ENCODE peak calls at places on chromosomes 16 and 17, in eight cellular contexts. F, C, W, K, V, H, P and S are unnamed samples.
A peak's percentile ranks its signal among the peaks of the same experiment; 100 is the strongest.

GRCh38 chr16:58002411-58002790 is 1.2 kb downstream of the USB1 start:
- DNase-seq in F (no peak), C (no peak), W (no peak), K (no peak), V (no peak), H (no peak), P (no peak), S (no peak)

GRCh38 chr16:57276596-57276995 is 7.9 kb downstream of the PLLP start:
- DNase-seq in F (no peak), C (no peak), W (no peak), K (no peak), V (no peak), H (no peak), P (no peak), S (no peak)

GRCh38 chr17:7393613-7394451 is 493 bp downstream of the PLSCR3 start:
- DNase-seq in F (no peak), C (no peak), W (peak; percentile 67), K (no peak), V (peak; percentile 73), H (no peak), P (peak; percentile 35), S (peak; percentile 60)

GRCh38 chr16:72469932-72470331 is 298.0 kb upstream of the PMFBP1 start:
- DNase-seq in F (no peak), C (no peak), W (no peak), K (no peak), V (no peak), H (no peak), P (no peak), S (no peak)

GRCh38 chr16:85520853-85521736 is 92.0 kb upstream of the GSE1 start:
- DNase-seq in F (no peak), C (no peak), W (no peak), K (no peak), V (no peak), H (no peak), P (no peak), S (no peak)

GRCh38 chr17:75561927-75562603 is 25.5 kb upstream of the MYO15B start:
- DNase-seq in F (no peak), C (no peak), W (no peak), K (no peak), V (no peak), H (no peak), P (peak; percentile 87), S (no peak)

GRCh38 chr17:48497103-48497502 is 33.7 kb downstream of the HOXB1 start:
- DNase-seq in F (no peak), C (no peak), W (no peak), K (no peak), V (no peak), H (no peak), P (peak; percentile 44), S (no peak)

GRCh38 chr17:29615492-29616299 is 7.0 kb downstream of the CORO6 start:
- DNase-seq in F (peak; percentile 82), C (peak; percentile 64), W (peak; percentile 89), K (peak; percentile 96), V (no peak), H (peak; percentile 23), P (peak; percentile 93), S (peak; percentile 89)

GRCh38 chr16:86951831-86952598 is 365.2 kb downstream of the C16orf95 start:
- DNase-seq in F (no peak), C (no peak), W (no peak), K (no peak), V (no peak), H (no peak), P (peak; percentile 89), S (peak; percentile 84)

GRCh38 chr17:45131616-45132301 is 556 bp downstream of the PLCD3 start:
- DNase-seq in F (peak; percentile 51), C (no peak), W (peak; percentile 69), K (no peak), V (peak; percentile 27), H (no peak), P (no peak), S (peak; percentile 49)

GRCh38 chr17:55816532-55817272 is 65.9 kb downstream of the PCTP start:
- DNase-seq in F (no peak), C (no peak), W (no peak), K (no peak), V (no peak), H (no peak), P (no peak), S (no peak)

GRCh38 chr16:4324871-4325740 is 9.2 kb downstream of the GLIS2 start:
- DNase-seq in F (no peak), C (no peak), W (no peak), K (no peak), V (no peak), H (no peak), P (no peak), S (no peak)

GRCh38 chr17:47251421-47251940 is 2.1 kb upstream of the ITGB3 start:
- DNase-seq in F (no peak), C (no peak), W (no peak), K (no peak), V (no peak), H (no peak), P (no peak), S (no peak)

GRCh38 chr17:1060991-1061390 is 64.1 kb downstream of the TIMM22 start:
- DNase-seq in F (peak; percentile 8), C (no peak), W (peak; percentile 44), K (no peak), V (no peak), H (no peak), P (peak; percentile 99), S (peak; percentile 92)

GRCh38 chr17:45748911-45749310 is 35.2 kb upstream of the CRHR1 start:
- DNase-seq in F (no peak), C (no peak), W (no peak), K (no peak), V (peak; percentile 15), H (no peak), P (no peak), S (no peak)

GRCh38 chr17:77864234-77865108 is 94.0 kb upstream of the TNRC6C start:
- DNase-seq in F (no peak), C (no peak), W (no peak), K (no peak), V (no peak), H (no peak), P (no peak), S (no peak)

GRCh38 chr16:47392114-47392513 is 68.7 kb downstream of the ITFG1 start:
- DNase-seq in F (no peak), C (no peak), W (no peak), K (no peak), V (no peak), H (no peak), P (no peak), S (no peak)

GRCh38 chr17:80219013-80219776 is 938 bp downstream of the SGSH start:
- DNase-seq in F (peak; percentile 88), C (peak; percentile 84), W (peak; percentile 96), K (no peak), V (peak; percentile 45), H (no peak), P (peak; percentile 78), S (peak; percentile 79)

GRCh38 chr16:46612121-46612520 is 9.1 kb downstream of the SHCBP1 start:
- DNase-seq in F (no peak), C (no peak), W (no peak), K (no peak), V (no peak), H (no peak), P (no peak), S (no peak)